ENCODE peak calls at places on chromosome 3, in six cellular contexts. N is astrocyte of the hippocampus; U is aorta; I is activated gamma-delta T cell treated with Interleukin-2 at 50 U/mL for 16 hours; W is NCI-H2107; D is central memory CD4-positive, alpha-beta T cell. V is an unnamed sample.

GRCh38 chr3:146739203-146739671 is 134.1 kb upstream of the PLSCR5 start:
- DNase-seq in N (no peak), U (peak; percentile 53), I (no peak), W (peak; percentile 5), D (no peak), V (no peak)

GRCh38 chr3:56923546-56924224 is 121.9 kb upstream of the ARHGEF3 start:
- DNase-seq in N (no peak), U (no peak), I (peak; percentile 35), W (no peak), D (peak; percentile 86), V (no peak)

GRCh38 chr3:96991812-96992211 is 177.4 kb downstream of the EPHA6 start:
- DNase-seq in N (no peak), U (no peak), I (no peak), W (no peak), D (no peak), V (no peak)

GRCh38 chr3:149770246-149770645 is 18.0 kb upstream of the COMMD2 start:
- DNase-seq in N (no peak), U (no peak), I (no peak), W (no peak), D (no peak), V (no peak)

GRCh38 chr3:168312991-168313390 is 217.3 kb upstream of the GOLIM4 start:
- DNase-seq in N (no peak), U (no peak), I (no peak), W (no peak), D (no peak), V (no peak)

GRCh38 chr3:40312661-40313226 is 3.2 kb downstream of the EIF1B start:
- DNase-seq in N (peak; percentile 53), U (no peak), I (no peak), W (no peak), D (no peak), V (no peak)

GRCh38 chr3:148697311-148698189 is at the start of gene AGTR1:
- DNase-seq in N (peak; percentile 68), U (peak; percentile 82), I (no peak), W (no peak), D (no peak), V (no peak)

GRCh38 chr3:66033241-66034138 is 5.2 kb downstream of the MAGI1 start:
- DNase-seq in N (no peak), U (no peak), I (no peak), W (no peak), D (no peak), V (no peak)

GRCh38 chr3:156751461-156752025 is 74.6 kb upstream of the LEKR1 start:
- DNase-seq in N (peak; percentile 93), U (peak; percentile 80), I (no peak), W (no peak), D (no peak), V (no peak)

GRCh38 chr3:139285691-139286090 is 58.1 kb upstream of the MRPS22 start:
- DNase-seq in N (no peak), U (peak; percentile 33), I (no peak), W (no peak), D (no peak), V (no peak)

GRCh38 chr3:147945968-147946519 is 536.9 kb downstream of the ZIC1 start:
- DNase-seq in N (peak; percentile 88), U (no peak), I (no peak), W (no peak), D (no peak), V (no peak)

GRCh38 chr3:64741344-64741743 is 53.5 kb upstream of the ADAMTS9 start:
- DNase-seq in N (peak; percentile 35), U (no peak), I (no peak), W (no peak), D (no peak), V (no peak)

GRCh38 chr3:48016336-48016973 is at the start of gene MAP4:
- DNase-seq in N (peak; percentile 55), U (no peak), I (no peak), W (no peak), D (no peak), V (no peak)

GRCh38 chr3:4570840-4571621 is 77.9 kb downstream of the ITPR1 start:
- DNase-seq in N (no peak), U (no peak), I (no peak), W (no peak), D (no peak), V (no peak)

GRCh38 chr3:148992027-148992634 is 791 bp downstream of the GYG1 start:
- DNase-seq in N (peak; percentile 75), U (peak; percentile 90), I (peak; percentile 26), W (peak; percentile 5), D (no peak), V (no peak)

GRCh38 chr3:197001972-197002700 is 27.5 kb downstream of the MELTF start:
- DNase-seq in N (no peak), U (peak; percentile 82), I (no peak), W (no peak), D (no peak), V (no peak)

GRCh38 chr3:60983906-60984305 is 267.3 kb downstream of the FHIT start:
- DNase-seq in N (no peak), U (no peak), I (no peak), W (no peak), D (no peak), V (no peak)

GRCh38 chr3:195075199-195075940 is 195.6 kb downstream of the XXYLT1 start:
- DNase-seq in N (peak; percentile 54), U (no peak), I (no peak), W (no peak), D (no peak), V (no peak)

GRCh38 chr3:50467932-50468331 is 35.5 kb downstream of the CACNA2D2 start:
- DNase-seq in N (no peak), U (no peak), I (no peak), W (no peak), D (no peak), V (no peak)

GRCh38 chr3:14124223-14124614 is 451 bp downstream of the CHCHD4 start:
- DNase-seq in N (peak; percentile 42), U (no peak), I (peak; percentile 55), W (no peak), D (peak; percentile 57), V (no peak)

GRCh38 chr3:172129868-172130751 is 90.7 kb downstream of the FNDC3B start:
- DNase-seq in N (peak; percentile 96), U (peak; percentile 95), I (peak; percentile 22), W (no peak), D (peak; percentile 67), V (peak; percentile 49)

GRCh38 chr3:21105784-21106183 is 645.2 kb downstream of the ZNF385D start:
- DNase-seq in N (no peak), U (peak; percentile 35), I (no peak), W (no peak), D (no peak), V (no peak)

GRCh38 chr3:123869165-123869564 is 15.0 kb downstream of the MYLK start:
- DNase-seq in N (peak; percentile 24), U (no peak), I (no peak), W (no peak), D (no peak), V (no peak)

GRCh38 chr3:106963446-106963845 is 413.8 kb upstream of the CCDC54 start:
- DNase-seq in N (peak; percentile 72), U (no peak), I (no peak), W (no peak), D (no peak), V (no peak)

GRCh38 chr3:129003578-129004112 is 2.5 kb downstream of the EFCC1 start:
- DNase-seq in N (peak; percentile 23), U (no peak), I (peak; percentile 47), W (peak; percentile 71), D (peak; percentile 54), V (no peak)

GRCh38 chr3:16993227-16993626 is 108.5 kb downstream of the PLCL2 start:
- DNase-seq in N (no peak), U (no peak), I (no peak), W (no peak), D (no peak), V (no peak)

GRCh38 chr3:65712156-65712555 is 326.6 kb downstream of the MAGI1 start:
- DNase-seq in N (no peak), U (no peak), I (no peak), W (no peak), D (no peak), V (no peak)

GRCh38 chr3:134877788-134878187 is 82.7 kb downstream of the EPHB1 start:
- DNase-seq in N (no peak), U (no peak), I (no peak), W (no peak), D (no peak), V (no peak)

GRCh38 chr3:36175916-36176461 is 204.3 kb upstream of the STAC start:
- DNase-seq in N (peak; percentile 3), U (no peak), I (no peak), W (no peak), D (no peak), V (no peak)

GRCh38 chr3:118267588-118267987 is 767.1 kb downstream of the IGSF11 start:
- DNase-seq in N (no peak), U (no peak), I (no peak), W (no peak), D (no peak), V (no peak)

GRCh38 chr3:54600441-54601204 is 327.2 kb downstream of the LRTM1 start:
- DNase-seq in N (peak; percentile 59), U (no peak), I (no peak), W (no peak), D (no peak), V (no peak)

GRCh38 chr3:184186902-184187207 is 856 bp downstream of the ABCF3 start:
- DNase-seq in N (no peak), U (no peak), I (no peak), W (no peak), D (no peak), V (no peak)

GRCh38 chr3:29644261-29644660 is 363.4 kb downstream of the RBMS3 start:
- DNase-seq in N (no peak), U (no peak), I (no peak), W (no peak), D (no peak), V (no peak)